ENCODE peak calls at places on chromosomes 5 and 9, in nine cellular contexts. N, X, T, D, J, E, A, W and O are unnamed samples.

GRCh38 chr5:17151686-17152085 is 65.7 kb upstream of the BASP1 start:
- DNase-seq in E (no peak), J (no peak), N (peak), A (no peak), T (no peak), W (peak), X (no peak), D (no peak), O (no peak)

GRCh38 chr9:132412089-132412488 is 2.1 kb downstream of the CFAP77 start:
- DNase-seq in N (peak), D (peak), X (peak), A (no peak), J (peak), E (peak), T (peak), W (peak), O (no peak)

GRCh38 chr5:119275146-119275872 is 80.5 kb upstream of the TNFAIP8 start:
- DNase-seq in T (no peak), J (peak), W (peak), N (no peak), E (peak), A (no peak), X (no peak), D (no peak), O (no peak)

GRCh38 chr5:76714771-76715483 is 999 bp upstream of the F2R start:
- DNase-seq in E (peak), J (no peak), D (peak), A (no peak), X (no peak), T (no peak), W (no peak), N (peak), O (no peak)

GRCh38 chr5:94849821-94850736 is 231.6 kb downstream of the SLF1 start:
- DNase-seq in N (peak), X (peak), J (peak), E (peak), W (peak), D (peak), T (peak), A (no peak), O (no peak)

GRCh38 chr5:55036477-55036876 is 12.4 kb downstream of the GZMK start:
- DNase-seq in E (no peak), W (peak), X (peak), A (no peak), T (no peak), D (no peak), N (no peak), J (peak), O (no peak)

GRCh38 chr9:83304686-83305085 is 233.5 kb downstream of the FRMD3 start:
- DNase-seq in D (no peak), W (peak), N (no peak), J (peak), X (peak), A (no peak), E (peak), T (no peak), O (no peak)

GRCh38 chr5:12242960-12243888 is 339.0 kb upstream of the CTNND2 start:
- DNase-seq in W (no peak), D (no peak), X (no peak), J (no peak), E (no peak), T (no peak), N (no peak), A (no peak), O (no peak)

GRCh38 chr5:135033026-135033861 is 784 bp downstream of the PITX1 start:
- DNase-seq in T (no peak), N (peak), J (peak), A (no peak), D (peak), W (peak), X (peak), E (peak), O (no peak)

GRCh38 chr9:125886365-125886764 is 139.2 kb downstream of the PBX3 start:
- DNase-seq in T (no peak), A (no peak), E (no peak), D (no peak), X (no peak), N (no peak), W (no peak), J (peak), O (no peak)